ENCODE peak calls at places on chromosome 3, in ten cellular contexts. One of them, this sample, is unnamed.

GRCh38 chr3:30578986-30579579 is 27.3 kb upstream of the TGFBR2 start:
- DNase-seq in SK-N-SH: no peak
- DNase-seq in IMR-90: no peak
- DNase-seq in sigmoid colon: no peak
- DNase-seq in breast epithelium: no peak
- DNase-seq in cardiac muscle cell: no peak
- DNase-seq in ovary: no peak
- DNase-seq in tibial artery: no peak
- DNase-seq in CD8-positive, alpha-beta T cell: no peak
- DNase-seq in body of pancreas: no peak
- DNase-seq in this sample: no peak

GRCh38 chr3:40720863-40721262 is 196.1 kb downstream of the ZNF621 start:
- DNase-seq in SK-N-SH: peak; percentile 25
- DNase-seq in IMR-90: no peak
- DNase-seq in sigmoid colon: no peak
- DNase-seq in breast epithelium: no peak
- DNase-seq in cardiac muscle cell: no peak
- DNase-seq in ovary: no peak
- DNase-seq in tibial artery: no peak
- DNase-seq in CD8-positive, alpha-beta T cell: no peak
- DNase-seq in body of pancreas: no peak
- DNase-seq in this sample: no peak

GRCh38 chr3:119380697-119381096 is 82.7 kb downstream of the TMEM39A start:
- DNase-seq in SK-N-SH: no peak
- DNase-seq in IMR-90: peak; percentile 11
- DNase-seq in sigmoid colon: no peak
- DNase-seq in breast epithelium: no peak
- DNase-seq in cardiac muscle cell: no peak
- DNase-seq in ovary: no peak
- DNase-seq in tibial artery: no peak
- DNase-seq in CD8-positive, alpha-beta T cell: no peak
- DNase-seq in body of pancreas: peak; percentile 59
- DNase-seq in this sample: no peak

GRCh38 chr3:72520690-72521308 is 327.4 kb downstream of the SHQ1 start:
- DNase-seq in SK-N-SH: no peak
- DNase-seq in IMR-90: peak; percentile 89
- DNase-seq in sigmoid colon: no peak
- DNase-seq in breast epithelium: no peak
- DNase-seq in cardiac muscle cell: no peak
- DNase-seq in ovary: no peak
- DNase-seq in tibial artery: no peak
- DNase-seq in CD8-positive, alpha-beta T cell: no peak
- DNase-seq in body of pancreas: no peak
- DNase-seq in this sample: no peak

GRCh38 chr3:151203053-151203420 is at the start of gene GPR171:
- DNase-seq in SK-N-SH: no peak
- DNase-seq in IMR-90: no peak
- DNase-seq in sigmoid colon: no peak
- DNase-seq in breast epithelium: no peak
- DNase-seq in cardiac muscle cell: no peak
- DNase-seq in ovary: no peak
- DNase-seq in tibial artery: no peak
- DNase-seq in CD8-positive, alpha-beta T cell: peak; percentile 83
- DNase-seq in body of pancreas: no peak
- DNase-seq in this sample: no peak

GRCh38 chr3:61172684-61173083 is 78.6 kb downstream of the FHIT start:
- DNase-seq in SK-N-SH: no peak
- DNase-seq in IMR-90: no peak
- DNase-seq in sigmoid colon: no peak
- DNase-seq in breast epithelium: no peak
- DNase-seq in cardiac muscle cell: peak; percentile 36
- DNase-seq in ovary: no peak
- DNase-seq in tibial artery: no peak
- DNase-seq in CD8-positive, alpha-beta T cell: no peak
- DNase-seq in body of pancreas: no peak
- DNase-seq in this sample: no peak

GRCh38 chr3:167406876-167407492 is 26.9 kb upstream of the ZBBX start:
- DNase-seq in SK-N-SH: peak; percentile 8
- DNase-seq in IMR-90: peak; percentile 15
- DNase-seq in sigmoid colon: no peak
- DNase-seq in breast epithelium: no peak
- DNase-seq in cardiac muscle cell: peak; percentile 82
- DNase-seq in ovary: no peak
- DNase-seq in tibial artery: no peak
- DNase-seq in CD8-positive, alpha-beta T cell: no peak
- DNase-seq in body of pancreas: peak; percentile 78
- DNase-seq in this sample: no peak

GRCh38 chr3:187533797-187534196 is 136.4 kb downstream of the SST start:
- DNase-seq in SK-N-SH: no peak
- DNase-seq in IMR-90: no peak
- DNase-seq in sigmoid colon: no peak
- DNase-seq in breast epithelium: no peak
- DNase-seq in cardiac muscle cell: no peak
- DNase-seq in ovary: no peak
- DNase-seq in tibial artery: no peak
- DNase-seq in CD8-positive, alpha-beta T cell: no peak
- DNase-seq in body of pancreas: no peak
- DNase-seq in this sample: no peak

GRCh38 chr3:94365006-94365405 is 302.1 kb downstream of the NSUN3 start:
- DNase-seq in SK-N-SH: no peak
- DNase-seq in IMR-90: no peak
- DNase-seq in sigmoid colon: no peak
- DNase-seq in breast epithelium: no peak
- DNase-seq in cardiac muscle cell: no peak
- DNase-seq in ovary: no peak
- DNase-seq in tibial artery: no peak
- DNase-seq in CD8-positive, alpha-beta T cell: no peak
- DNase-seq in body of pancreas: no peak
- DNase-seq in this sample: no peak

GRCh38 chr3:194100856-194101390 is 35.0 kb upstream of the HES1 start:
- DNase-seq in SK-N-SH: no peak
- DNase-seq in IMR-90: no peak
- DNase-seq in sigmoid colon: no peak
- DNase-seq in breast epithelium: no peak
- DNase-seq in cardiac muscle cell: no peak
- DNase-seq in ovary: no peak
- DNase-seq in tibial artery: no peak
- DNase-seq in CD8-positive, alpha-beta T cell: no peak
- DNase-seq in body of pancreas: no peak
- DNase-seq in this sample: no peak

GRCh38 chr3:113002676-113003075 is 11.9 kb downstream of the GTPBP8 start:
- DNase-seq in SK-N-SH: no peak
- DNase-seq in IMR-90: no peak
- DNase-seq in sigmoid colon: no peak
- DNase-seq in breast epithelium: no peak
- DNase-seq in cardiac muscle cell: no peak
- DNase-seq in ovary: no peak
- DNase-seq in tibial artery: no peak
- DNase-seq in CD8-positive, alpha-beta T cell: peak; percentile 49
- DNase-seq in body of pancreas: no peak
- DNase-seq in this sample: no peak

GRCh38 chr3:129357616-129358015 is 70.8 kb downstream of the EFCAB12 start:
- DNase-seq in SK-N-SH: no peak
- DNase-seq in IMR-90: no peak
- DNase-seq in sigmoid colon: no peak
- DNase-seq in breast epithelium: no peak
- DNase-seq in cardiac muscle cell: no peak
- DNase-seq in ovary: no peak
- DNase-seq in tibial artery: no peak
- DNase-seq in CD8-positive, alpha-beta T cell: no peak
- DNase-seq in body of pancreas: no peak
- DNase-seq in this sample: peak; percentile 34

GRCh38 chr3:57261929-57262328 is 30.6 kb downstream of the ASB14 start:
- DNase-seq in SK-N-SH: no peak
- DNase-seq in IMR-90: no peak
- DNase-seq in sigmoid colon: no peak
- DNase-seq in breast epithelium: no peak
- DNase-seq in cardiac muscle cell: no peak
- DNase-seq in ovary: no peak
- DNase-seq in tibial artery: no peak
- DNase-seq in CD8-positive, alpha-beta T cell: no peak
- DNase-seq in body of pancreas: no peak
- DNase-seq in this sample: no peak

GRCh38 chr3:124014366-124014942 is 22.5 kb upstream of the ROPN1 start:
- DNase-seq in SK-N-SH: no peak
- DNase-seq in IMR-90: peak; percentile 17
- DNase-seq in sigmoid colon: no peak
- DNase-seq in breast epithelium: no peak
- DNase-seq in cardiac muscle cell: no peak
- DNase-seq in ovary: no peak
- DNase-seq in tibial artery: no peak
- DNase-seq in CD8-positive, alpha-beta T cell: no peak
- DNase-seq in body of pancreas: no peak
- DNase-seq in this sample: no peak

GRCh38 chr3:131053021-131053420 is 26.3 kb downstream of the NEK11 start:
- DNase-seq in SK-N-SH: peak; percentile 29
- DNase-seq in IMR-90: peak; percentile 1
- DNase-seq in sigmoid colon: no peak
- DNase-seq in breast epithelium: no peak
- DNase-seq in cardiac muscle cell: no peak
- DNase-seq in ovary: no peak
- DNase-seq in tibial artery: no peak
- DNase-seq in CD8-positive, alpha-beta T cell: no peak
- DNase-seq in body of pancreas: no peak
- DNase-seq in this sample: no peak
- TF ChIP-seq CTCF in SK-N-SH: peak; percentile 56
- TF ChIP-seq CTCF in IMR-90: peak; percentile 35
- TF ChIP-seq CTCF in sigmoid colon: no peak
- TF ChIP-seq CTCF in breast epithelium: no peak
- TF ChIP-seq CTCF in cardiac muscle cell: peak; percentile 41
- TF ChIP-seq CTCF in ovary: no peak
- TF ChIP-seq CTCF in tibial artery: peak; percentile 18
- TF ChIP-seq CTCF in CD8-positive, alpha-beta T cell: no peak
- TF ChIP-seq CTCF in body of pancreas: peak; percentile 26
- TF ChIP-seq CTCF in this sample: no peak

GRCh38 chr3:14462738-14463137 is 60.3 kb downstream of the SLC6A6 start:
- DNase-seq in SK-N-SH: no peak
- DNase-seq in IMR-90: peak; percentile 54
- DNase-seq in sigmoid colon: no peak
- DNase-seq in breast epithelium: no peak
- DNase-seq in cardiac muscle cell: no peak
- DNase-seq in ovary: no peak
- DNase-seq in tibial artery: no peak
- DNase-seq in CD8-positive, alpha-beta T cell: no peak
- DNase-seq in body of pancreas: no peak
- DNase-seq in this sample: no peak

GRCh38 chr3:14460342-14461005 is 58.1 kb downstream of the SLC6A6 start:
- DNase-seq in SK-N-SH: no peak
- DNase-seq in IMR-90: peak; percentile 93
- DNase-seq in sigmoid colon: peak; percentile 81
- DNase-seq in breast epithelium: peak; percentile 72
- DNase-seq in cardiac muscle cell: no peak
- DNase-seq in ovary: peak; percentile 82
- DNase-seq in tibial artery: peak; percentile 92
- DNase-seq in CD8-positive, alpha-beta T cell: no peak
- DNase-seq in body of pancreas: peak; percentile 76
- DNase-seq in this sample: no peak

GRCh38 chr3:14461006-14461747 is 58.8 kb downstream of the SLC6A6 start:
- DNase-seq in SK-N-SH: peak; percentile 45
- DNase-seq in IMR-90: no peak
- DNase-seq in sigmoid colon: no peak
- DNase-seq in breast epithelium: no peak
- DNase-seq in cardiac muscle cell: no peak
- DNase-seq in ovary: no peak
- DNase-seq in tibial artery: no peak
- DNase-seq in CD8-positive, alpha-beta T cell: no peak
- DNase-seq in body of pancreas: no peak
- DNase-seq in this sample: no peak

GRCh38 chr3:14463330-14464216 is 61.2 kb downstream of the SLC6A6 start:
- DNase-seq in SK-N-SH: no peak
- DNase-seq in IMR-90: no peak
- DNase-seq in sigmoid colon: no peak
- DNase-seq in breast epithelium: no peak
- DNase-seq in cardiac muscle cell: no peak
- DNase-seq in ovary: no peak
- DNase-seq in tibial artery: no peak
- DNase-seq in CD8-positive, alpha-beta T cell: no peak
- DNase-seq in body of pancreas: no peak
- DNase-seq in this sample: no peak

GRCh38 chr3:14461748-14462324 is 59.4 kb downstream of the SLC6A6 start:
- DNase-seq in SK-N-SH: peak; percentile 86
- DNase-seq in IMR-90: peak; percentile 73
- DNase-seq in sigmoid colon: no peak
- DNase-seq in breast epithelium: no peak
- DNase-seq in cardiac muscle cell: peak; percentile 80
- DNase-seq in ovary: no peak
- DNase-seq in tibial artery: no peak
- DNase-seq in CD8-positive, alpha-beta T cell: peak; percentile 53
- DNase-seq in body of pancreas: peak; percentile 35
- DNase-seq in this sample: peak; percentile 86
- H3K36me3 ChIP-seq in SK-N-SH: peaks cover 26% of the 10 kb centered on the region
- H3K36me3 ChIP-seq in IMR-90: peaks cover 46% of the 10 kb centered on the region
- H3K36me3 ChIP-seq in sigmoid colon: peaks cover 9% of the 10 kb centered on the region
- H3K36me3 ChIP-seq in breast epithelium: no peaks in the 10 kb centered on the region
- H3K36me3 ChIP-seq in cardiac muscle cell: no peaks in the 10 kb centered on the region
- H3K36me3 ChIP-seq in ovary: no peaks in the 10 kb centered on the region
- H3K36me3 ChIP-seq in tibial artery: no peaks in the 10 kb centered on the region
- H3K36me3 ChIP-seq in CD8-positive, alpha-beta T cell: peaks cover 11% of the 10 kb centered on the region
- H3K36me3 ChIP-seq in body of pancreas: no peaks in the 10 kb centered on the region
- H3K36me3 ChIP-seq in this sample: no peaks in the 10 kb centered on the region

GRCh38 chr3:25452185-25452584 is 24.1 kb downstream of the RARB start:
- DNase-seq in SK-N-SH: no peak
- DNase-seq in IMR-90: no peak
- DNase-seq in sigmoid colon: no peak
- DNase-seq in breast epithelium: no peak
- DNase-seq in cardiac muscle cell: no peak
- DNase-seq in ovary: no peak
- DNase-seq in tibial artery: no peak
- DNase-seq in CD8-positive, alpha-beta T cell: no peak
- DNase-seq in body of pancreas: no peak
- DNase-seq in this sample: no peak
- H3K4me1 ChIP-seq in SK-N-SH: peaks cover 47% of the 10 kb centered on the region
- H3K4me1 ChIP-seq in IMR-90: peaks cover 2% of the 10 kb centered on the region
- H3K4me1 ChIP-seq in sigmoid colon: peaks cover 71% of the 10 kb centered on the region
- H3K4me1 ChIP-seq in breast epithelium: no peaks in the 10 kb centered on the region
- H3K4me1 ChIP-seq in cardiac muscle cell: peaks cover 53% of the 10 kb centered on the region
- H3K4me1 ChIP-seq in ovary: no peaks in the 10 kb centered on the region
- H3K4me1 ChIP-seq in tibial artery: peaks cover 42% of the 10 kb centered on the region
- H3K4me1 ChIP-seq in CD8-positive, alpha-beta T cell: no peaks in the 10 kb centered on the region
- H3K4me1 ChIP-seq in body of pancreas: peaks cover 24% of the 10 kb centered on the region
- H3K4me1 ChIP-seq in this sample: no peaks in the 10 kb centered on the region

DNA sequence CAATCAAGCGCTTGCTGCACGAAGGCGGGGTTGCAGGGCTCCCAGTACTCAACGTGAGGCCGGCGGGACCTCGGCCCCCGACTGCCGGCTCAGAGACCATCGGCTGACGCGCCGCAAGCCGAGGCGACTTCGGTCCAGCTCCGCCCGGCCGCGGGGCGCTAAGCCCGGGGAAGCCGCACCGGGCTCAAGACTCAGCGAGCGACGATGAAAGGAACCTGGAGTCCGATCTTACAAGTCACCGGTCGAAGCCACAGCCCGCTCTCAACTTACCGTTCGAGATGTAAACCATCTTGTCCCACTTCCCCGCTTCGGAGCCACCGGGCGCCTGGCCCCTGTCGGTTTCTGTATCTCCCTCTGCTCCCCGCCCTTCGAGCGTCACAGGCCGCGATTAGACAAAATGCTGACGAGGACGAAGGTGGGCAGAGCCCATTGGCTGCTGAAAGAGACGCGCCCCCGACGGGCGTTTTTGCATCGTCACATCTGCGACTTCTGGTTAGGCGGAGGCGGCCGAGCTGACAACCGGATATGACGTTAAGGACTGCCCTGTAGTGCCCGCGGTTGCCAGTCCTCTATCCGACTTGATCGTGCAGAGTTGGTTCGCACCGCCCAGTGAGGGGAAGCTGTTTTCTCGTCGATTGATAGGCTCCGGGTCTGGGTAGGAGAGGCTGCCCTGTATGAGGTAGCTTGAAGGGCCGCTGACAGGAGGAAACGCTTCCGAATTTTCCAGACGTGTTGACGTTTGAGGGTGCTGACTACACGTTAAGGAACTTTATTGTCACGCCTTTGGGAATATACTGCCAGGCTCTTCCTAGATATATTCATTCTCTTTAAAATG is at the start of gene SELENOK:
- DNase-seq in SK-N-SH: peak; percentile 91
- DNase-seq in IMR-90: peak; percentile 99
- DNase-seq in sigmoid colon: peak; percentile 100
- DNase-seq in breast epithelium: peak; percentile 99
- DNase-seq in cardiac muscle cell: peak; percentile 99
- DNase-seq in ovary: peak; percentile 99
- DNase-seq in tibial artery: peak; percentile 99
- DNase-seq in CD8-positive, alpha-beta T cell: peak; percentile 98
- DNase-seq in body of pancreas: peak; percentile 99
- DNase-seq in this sample: peak; percentile 99
- TF ChIP-seq CTCF in SK-N-SH: no peak
- TF ChIP-seq CTCF in IMR-90: no peak
- TF ChIP-seq CTCF in sigmoid colon: no peak
- TF ChIP-seq CTCF in breast epithelium: no peak
- TF ChIP-seq CTCF in cardiac muscle cell: no peak
- TF ChIP-seq CTCF in ovary: no peak
- TF ChIP-seq CTCF in tibial artery: no peak
- TF ChIP-seq CTCF in CD8-positive, alpha-beta T cell: no peak
- TF ChIP-seq CTCF in body of pancreas: no peak
- TF ChIP-seq CTCF in this sample: no peak

This sample was measured in spleen.